ENCODE peak calls at places on chromosomes 6 and 20, in four cellular contexts. One of them, this sample, is unnamed.
A peak's percentile ranks its signal among the peaks of the same experiment; 100 is the strongest.

GRCh38 chr6:132780770-132781371 is 17.6 kb downstream of the SLC18B1 start:
- DNase-seq in mesothelial cell of epicardium: no peak
- DNase-seq in spleen: no peak
- DNase-seq in Calu3: no peak
- DNase-seq in this sample: no peak

GRCh38 chr6:133132092-133132491 is 109.1 kb upstream of the EYA4 start:
- DNase-seq in mesothelial cell of epicardium: no peak
- DNase-seq in spleen: no peak
- DNase-seq in Calu3: no peak
- DNase-seq in this sample: no peak

GRCh38 chr6:6176132-6176531 is 144.3 kb downstream of the F13A1 start:
- DNase-seq in mesothelial cell of epicardium: no peak
- DNase-seq in spleen: no peak
- DNase-seq in Calu3: no peak
- DNase-seq in this sample: no peak

GRCh38 chr6:166691199-166691598 is 64.1 kb upstream of the RPS6KA2 start:
- DNase-seq in mesothelial cell of epicardium: no peak
- DNase-seq in spleen: no peak
- DNase-seq in Calu3: peak; percentile 44
- DNase-seq in this sample: no peak

GRCh38 chr20:906703-907102 is 9.4 kb downstream of the ANGPT4 start:
- DNase-seq in mesothelial cell of epicardium: no peak
- DNase-seq in spleen: peak; percentile 31
- DNase-seq in Calu3: no peak
- DNase-seq in this sample: no peak

GRCh38 chr6:7640607-7641577 is 50.9 kb downstream of the SNRNP48 start:
- DNase-seq in mesothelial cell of epicardium: no peak
- DNase-seq in spleen: no peak
- DNase-seq in Calu3: peak; percentile 6
- DNase-seq in this sample: no peak

GRCh38 chr20:62566266-62566665 is 76.0 kb upstream of the SLCO4A1 start:
- DNase-seq in mesothelial cell of epicardium: no peak
- DNase-seq in spleen: no peak
- DNase-seq in Calu3: no peak
- DNase-seq in this sample: no peak

GRCh38 chr20:44839481-44839880 is 29.1 kb upstream of the RIMS4 start:
- DNase-seq in mesothelial cell of epicardium: no peak
- DNase-seq in spleen: no peak
- DNase-seq in Calu3: no peak
- DNase-seq in this sample: no peak

GRCh38 chr6:87799651-87800050 is 97.6 kb upstream of the AKIRIN2 start:
- DNase-seq in mesothelial cell of epicardium: no peak
- DNase-seq in spleen: no peak
- DNase-seq in Calu3: no peak
- DNase-seq in this sample: no peak

GRCh38 chr6:19298422-19298821 is 538.7 kb upstream of the ID4 start:
- DNase-seq in mesothelial cell of epicardium: no peak
- DNase-seq in spleen: no peak
- DNase-seq in Calu3: no peak
- DNase-seq in this sample: no peak

GRCh38 chr6:130326496-130326895 is 39.3 kb upstream of the TMEM200A start:
- DNase-seq in mesothelial cell of epicardium: no peak
- DNase-seq in spleen: no peak
- DNase-seq in Calu3: no peak
- DNase-seq in this sample: no peak

GRCh38 chr6:112148103-112148502 is 60.7 kb downstream of the FAM229B start:
- DNase-seq in mesothelial cell of epicardium: no peak
- DNase-seq in spleen: no peak
- DNase-seq in Calu3: no peak
- DNase-seq in this sample: no peak

GRCh38 chr6:145736854-145737181 is 1.5 kb upstream of the EPM2A start:
- DNase-seq in mesothelial cell of epicardium: no peak
- DNase-seq in spleen: no peak
- DNase-seq in Calu3: no peak
- DNase-seq in this sample: no peak

GRCh38 chr20:24379116-24379927 is 90.1 kb upstream of the SYNDIG1 start:
- DNase-seq in mesothelial cell of epicardium: no peak
- DNase-seq in spleen: no peak
- DNase-seq in Calu3: no peak
- DNase-seq in this sample: no peak

GRCh38 chr6:56714982-56715456 is 72.3 kb upstream of the DST start:
- DNase-seq in mesothelial cell of epicardium: no peak
- DNase-seq in spleen: no peak
- DNase-seq in Calu3: peak; percentile 43
- DNase-seq in this sample: no peak

GRCh38 chr6:19669206-19669605 is 168.0 kb upstream of the ID4 start:
- DNase-seq in mesothelial cell of epicardium: no peak
- DNase-seq in spleen: no peak
- DNase-seq in Calu3: no peak
- DNase-seq in this sample: no peak

GRCh38 chr6:125789167-125789566 is 1.6 kb upstream of the NCOA7 start:
- DNase-seq in mesothelial cell of epicardium: no peak
- DNase-seq in spleen: peak; percentile 73
- DNase-seq in Calu3: no peak
- DNase-seq in this sample: no peak

GRCh38 chr6:34324738-34325444 is 67.6 kb downstream of the NUDT3 start:
- DNase-seq in mesothelial cell of epicardium: no peak
- DNase-seq in spleen: no peak
- DNase-seq in Calu3: no peak
- DNase-seq in this sample: no peak

GRCh38 chr20:41734506-41734945 is 116.3 kb upstream of the CHD6 start:
- DNase-seq in mesothelial cell of epicardium: no peak
- DNase-seq in spleen: no peak
- DNase-seq in Calu3: peak; percentile 71
- DNase-seq in this sample: no peak

GRCh38 chr6:20402181-20403079 is 751 bp downstream of the E2F3 start:
- DNase-seq in mesothelial cell of epicardium: peak; percentile 41
- DNase-seq in spleen: peak; percentile 93
- DNase-seq in Calu3: peak; percentile 66
- DNase-seq in this sample: no peak

GRCh38 chr6:4624726-4625125 is 151.5 kb upstream of the CDYL start:
- DNase-seq in mesothelial cell of epicardium: no peak
- DNase-seq in spleen: no peak
- DNase-seq in Calu3: no peak
- DNase-seq in this sample: no peak

GRCh38 chr20:3318226-3318884 is 79.4 kb upstream of the SLC4A11 start:
- DNase-seq in mesothelial cell of epicardium: no peak
- DNase-seq in spleen: no peak
- DNase-seq in Calu3: no peak
- DNase-seq in this sample: no peak

GRCh38 chr6:139367810-139368321 is 6.6 kb downstream of the CITED2 start:
- DNase-seq in mesothelial cell of epicardium: no peak
- DNase-seq in spleen: no peak
- DNase-seq in Calu3: no peak
- DNase-seq in this sample: no peak

GRCh38 chr6:32852018-32852843 is 1.3 kb downstream of the TAP1 start:
- DNase-seq in mesothelial cell of epicardium: no peak
- DNase-seq in spleen: peak; percentile 89
- DNase-seq in Calu3: peak; percentile 23
- DNase-seq in this sample: no peak

GRCh38 chr6:106254636-106255035 is 70.9 kb downstream of the ATG5 start:
- DNase-seq in mesothelial cell of epicardium: no peak
- DNase-seq in spleen: no peak
- DNase-seq in Calu3: no peak
- DNase-seq in this sample: no peak

GRCh38 chr20:51313275-51313898 is 229.1 kb downstream of the NFATC2 start:
- DNase-seq in mesothelial cell of epicardium: no peak
- DNase-seq in spleen: no peak
- DNase-seq in Calu3: peak; percentile 30
- DNase-seq in this sample: no peak
- TF ChIP-seq CTCF in mesothelial cell of epicardium: no peak
- TF ChIP-seq CTCF in spleen: no peak
- TF ChIP-seq CTCF in Calu3: no peak
- TF ChIP-seq CTCF in this sample: no peak

GRCh38 chr6:79466222-79466834 is 70.9 kb downstream of the LCA5 start:
- DNase-seq in mesothelial cell of epicardium: no peak
- DNase-seq in spleen: no peak
- DNase-seq in Calu3: no peak
- DNase-seq in this sample: no peak
- TF ChIP-seq CTCF in mesothelial cell of epicardium: peak; percentile 54
- TF ChIP-seq CTCF in spleen: no peak
- TF ChIP-seq CTCF in Calu3: peak; percentile 31
- TF ChIP-seq CTCF in this sample: peak; percentile 90

GRCh38 chr20:18628330-18628941 is 40.6 kb downstream of the DTD1 start:
- DNase-seq in mesothelial cell of epicardium: no peak
- DNase-seq in spleen: no peak
- DNase-seq in Calu3: peak; percentile 26
- DNase-seq in this sample: no peak
- TF ChIP-seq CTCF in mesothelial cell of epicardium: no peak
- TF ChIP-seq CTCF in spleen: peak; percentile 11
- TF ChIP-seq CTCF in Calu3: peak; percentile 24
- TF ChIP-seq CTCF in this sample: peak; percentile 78

DNA sequence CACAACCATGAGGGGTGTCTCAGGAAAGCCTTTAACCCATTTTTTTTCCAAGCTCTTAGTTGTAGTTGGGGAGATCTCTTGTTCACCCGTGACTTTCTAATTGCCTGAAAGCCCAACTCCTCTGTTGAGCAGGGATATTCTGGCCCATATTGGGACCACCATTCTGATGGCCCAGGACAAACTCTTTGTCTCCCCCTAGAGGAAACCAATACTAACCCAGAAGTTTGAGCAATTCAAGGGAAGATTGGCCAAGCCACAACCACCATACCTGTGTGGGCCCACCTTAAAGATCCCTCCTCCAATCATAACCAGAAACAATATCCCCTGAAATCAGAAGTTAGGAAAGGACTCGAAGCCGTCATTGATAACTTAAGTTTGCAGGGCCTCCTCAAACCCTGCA is 132.6 kb downstream of the THBS2 start:
- DNase-seq in mesothelial cell of epicardium: no peak
- DNase-seq in spleen: no peak
- DNase-seq in Calu3: no peak
- DNase-seq in this sample: no peak
- TF ChIP-seq CTCF in mesothelial cell of epicardium: no peak
- TF ChIP-seq CTCF in spleen: no peak
- TF ChIP-seq CTCF in Calu3: no peak
- TF ChIP-seq CTCF in this sample: peak; percentile 38

DNA sequence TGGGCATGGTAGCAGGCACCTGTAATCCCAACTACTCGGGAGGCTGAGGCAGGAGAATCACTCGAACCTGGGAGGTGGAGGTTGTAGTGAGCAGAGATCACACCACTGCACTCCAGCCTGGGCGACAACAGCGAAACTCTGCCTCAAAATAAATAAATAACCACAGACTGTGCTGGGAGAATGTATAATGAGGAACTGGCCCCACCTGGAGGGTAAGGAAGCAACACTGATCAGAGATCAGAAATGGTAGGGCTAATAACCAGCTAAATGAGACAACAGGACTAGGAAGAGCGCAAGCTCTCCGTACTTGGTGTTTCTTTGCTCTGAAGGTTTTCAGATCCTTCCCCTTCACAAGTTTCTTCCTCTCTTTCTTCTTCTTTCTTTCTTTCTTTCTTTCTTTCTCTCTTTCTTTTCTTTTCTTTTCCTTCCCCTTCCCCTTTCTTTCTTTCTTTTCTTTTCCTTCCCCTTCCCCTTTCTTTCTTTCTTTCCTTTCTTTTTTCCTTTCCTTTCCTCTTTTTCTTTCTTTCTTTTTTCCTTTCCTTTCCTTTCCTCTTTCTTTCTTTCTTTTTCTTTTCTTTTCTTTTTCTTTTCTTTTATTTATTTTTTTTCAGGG is 14.6 kb downstream of the CCM2L start:
- DNase-seq in mesothelial cell of epicardium: no peak
- DNase-seq in spleen: no peak
- DNase-seq in Calu3: no peak
- DNase-seq in this sample: no peak
- TF ChIP-seq CTCF in mesothelial cell of epicardium: no peak
- TF ChIP-seq CTCF in spleen: no peak
- TF ChIP-seq CTCF in Calu3: no peak
- TF ChIP-seq CTCF in this sample: no peak

DNA sequence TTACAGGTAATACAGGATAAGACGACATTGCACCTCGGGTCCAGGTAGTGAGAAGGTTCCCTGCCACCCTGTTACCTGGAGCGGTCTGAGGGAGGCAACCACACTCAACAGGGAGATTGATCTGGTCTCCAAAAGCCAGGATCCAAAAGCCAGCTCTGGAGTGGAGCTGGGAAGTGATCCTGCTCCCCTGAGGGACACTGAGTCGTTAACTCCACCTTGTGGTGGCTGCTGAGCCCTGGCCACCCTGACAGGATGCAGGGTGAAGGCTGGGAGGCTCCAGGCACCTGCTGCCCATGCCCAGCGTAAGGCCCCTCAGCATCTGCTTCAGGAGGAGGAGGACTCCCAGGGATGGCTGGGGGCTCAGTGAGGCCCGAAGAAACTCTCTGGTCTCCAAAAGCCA is 38.7 kb upstream of the SLC22A2 start:
- DNase-seq in mesothelial cell of epicardium: no peak
- DNase-seq in spleen: no peak
- DNase-seq in Calu3: peak; percentile 59
- DNase-seq in this sample: no peak
- TF ChIP-seq CTCF in mesothelial cell of epicardium: no peak
- TF ChIP-seq CTCF in spleen: no peak
- TF ChIP-seq CTCF in Calu3: peak; percentile 51
- TF ChIP-seq CTCF in this sample: peak; percentile 34

GRCh38 chr20:50152394-50153152 is 950 bp downstream of the PEDS1 start:
- DNase-seq in mesothelial cell of epicardium: no peak
- DNase-seq in spleen: no peak
- DNase-seq in Calu3: peak; percentile 40
- DNase-seq in this sample: no peak
- TF ChIP-seq CTCF in mesothelial cell of epicardium: no peak
- TF ChIP-seq CTCF in spleen: no peak
- TF ChIP-seq CTCF in Calu3: peak; percentile 20
- TF ChIP-seq CTCF in this sample: peak; percentile 32

GRCh38 chr6:25423358-25423757 is 144.2 kb downstream of the CARMIL1 start:
- DNase-seq in mesothelial cell of epicardium: no peak
- DNase-seq in spleen: no peak
- DNase-seq in Calu3: no peak
- DNase-seq in this sample: no peak

GRCh38 chr6:25417206-25417605 is 138.0 kb downstream of the CARMIL1 start:
- DNase-seq in mesothelial cell of epicardium: no peak
- DNase-seq in spleen: no peak
- DNase-seq in Calu3: no peak
- DNase-seq in this sample: no peak

GRCh38 chr6:25418463-25419052 is 139.4 kb downstream of the CARMIL1 start:
- DNase-seq in mesothelial cell of epicardium: no peak
- DNase-seq in spleen: no peak
- DNase-seq in Calu3: peak; percentile 54
- DNase-seq in this sample: no peak

GRCh38 chr6:25415701-25416100 is 136.5 kb downstream of the CARMIL1 start:
- DNase-seq in mesothelial cell of epicardium: no peak
- DNase-seq in spleen: no peak
- DNase-seq in Calu3: no peak
- DNase-seq in this sample: no peak

GRCh38 chr6:25419879-25420278 is 140.7 kb downstream of the CARMIL1 start:
- DNase-seq in mesothelial cell of epicardium: no peak
- DNase-seq in spleen: no peak
- DNase-seq in Calu3: no peak
- DNase-seq in this sample: no peak
- TF ChIP-seq CTCF in mesothelial cell of epicardium: no peak
- TF ChIP-seq CTCF in spleen: no peak
- TF ChIP-seq CTCF in Calu3: no peak
- TF ChIP-seq CTCF in this sample: no peak

This sample was measured in chondrocyte.